ENCODE peak calls at places on chromosomes 5 and 9, in ten cellular contexts. One of them, this sample, is unnamed.

GRCh38 chr5:52885614-52886013 is 97.9 kb downstream of the ITGA1 start:
- DNase-seq in activated CD8-positive, alpha-beta memory T cell treated with anti-CD3 and anti-CD28 coated beads, Interleukin-2, amount 10 ng/mL, durations not matched to agents 7 days and 5 days: no peak
- DNase-seq in nucleus accumbens: no peak
- DNase-seq in hippocampal formation: no peak
- DNase-seq in AG04450: no peak
- DNase-seq in M059J: no peak
- DNase-seq in Panc1: no peak
- DNase-seq in ureter: no peak
- DNase-seq in activated CD4-positive, alpha-beta memory T cell treated with anti-CD3 and anti-CD28 coated beads, Interleukin-2, amount 10 ng/mL, durations not matched to agents 7 days and 5 days: no peak
- DNase-seq in activated CD4-positive, CD25-positive, alpha-beta regulatory T cell treated with anti-CD3 and anti-CD28 coated beads, Interleukin-2, amount 50 U/mL, for 72 hours: no peak
- DNase-seq in this sample: no peak

GRCh38 chr5:73031839-73032238 is 76.0 kb downstream of the FCHO2 start:
- DNase-seq in Panc1: no peak
- DNase-seq in hippocampal formation: no peak
- DNase-seq in activated CD8-positive, alpha-beta memory T cell treated with anti-CD3 and anti-CD28 coated beads, Interleukin-2, amount 10 ng/mL, durations not matched to agents 7 days and 5 days: no peak
- DNase-seq in activated CD4-positive, CD25-positive, alpha-beta regulatory T cell treated with anti-CD3 and anti-CD28 coated beads, Interleukin-2, amount 50 U/mL, for 72 hours: no peak
- DNase-seq in ureter: no peak
- DNase-seq in activated CD4-positive, alpha-beta memory T cell treated with anti-CD3 and anti-CD28 coated beads, Interleukin-2, amount 10 ng/mL, durations not matched to agents 7 days and 5 days: no peak
- DNase-seq in AG04450: peak; percentile 66
- DNase-seq in nucleus accumbens: no peak
- DNase-seq in M059J: peak; percentile 80
- DNase-seq in this sample: no peak

GRCh38 chr9:110444911-110445310 is 107.2 kb upstream of the TXNDC8 start:
- DNase-seq in ureter: no peak
- DNase-seq in nucleus accumbens: no peak
- DNase-seq in activated CD4-positive, CD25-positive, alpha-beta regulatory T cell treated with anti-CD3 and anti-CD28 coated beads, Interleukin-2, amount 50 U/mL, for 72 hours: no peak
- DNase-seq in activated CD8-positive, alpha-beta memory T cell treated with anti-CD3 and anti-CD28 coated beads, Interleukin-2, amount 10 ng/mL, durations not matched to agents 7 days and 5 days: no peak
- DNase-seq in hippocampal formation: no peak
- DNase-seq in activated CD4-positive, alpha-beta memory T cell treated with anti-CD3 and anti-CD28 coated beads, Interleukin-2, amount 10 ng/mL, durations not matched to agents 7 days and 5 days: no peak
- DNase-seq in M059J: peak; percentile 90
- DNase-seq in AG04450: peak; percentile 26
- DNase-seq in Panc1: no peak
- DNase-seq in this sample: no peak

GRCh38 chr9:36298566-36298965 is 40.3 kb upstream of the GNE start:
- DNase-seq in activated CD8-positive, alpha-beta memory T cell treated with anti-CD3 and anti-CD28 coated beads, Interleukin-2, amount 10 ng/mL, durations not matched to agents 7 days and 5 days: no peak
- DNase-seq in ureter: no peak
- DNase-seq in hippocampal formation: no peak
- DNase-seq in activated CD4-positive, CD25-positive, alpha-beta regulatory T cell treated with anti-CD3 and anti-CD28 coated beads, Interleukin-2, amount 50 U/mL, for 72 hours: no peak
- DNase-seq in M059J: peak; percentile 92
- DNase-seq in Panc1: no peak
- DNase-seq in nucleus accumbens: no peak
- DNase-seq in activated CD4-positive, alpha-beta memory T cell treated with anti-CD3 and anti-CD28 coated beads, Interleukin-2, amount 10 ng/mL, durations not matched to agents 7 days and 5 days: no peak
- DNase-seq in AG04450: no peak
- DNase-seq in this sample: no peak

GRCh38 chr5:135030123-135030517 is 3.9 kb downstream of the PITX1 start:
- DNase-seq in activated CD8-positive, alpha-beta memory T cell treated with anti-CD3 and anti-CD28 coated beads, Interleukin-2, amount 10 ng/mL, durations not matched to agents 7 days and 5 days: no peak
- DNase-seq in hippocampal formation: no peak
- DNase-seq in Panc1: no peak
- DNase-seq in activated CD4-positive, alpha-beta memory T cell treated with anti-CD3 and anti-CD28 coated beads, Interleukin-2, amount 10 ng/mL, durations not matched to agents 7 days and 5 days: no peak
- DNase-seq in activated CD4-positive, CD25-positive, alpha-beta regulatory T cell treated with anti-CD3 and anti-CD28 coated beads, Interleukin-2, amount 50 U/mL, for 72 hours: no peak
- DNase-seq in AG04450: no peak
- DNase-seq in ureter: no peak
- DNase-seq in nucleus accumbens: no peak
- DNase-seq in M059J: no peak
- DNase-seq in this sample: no peak

GRCh38 chr9:96100385-96100978 is 201.5 kb downstream of the HSD17B3 start:
- DNase-seq in activated CD4-positive, alpha-beta memory T cell treated with anti-CD3 and anti-CD28 coated beads, Interleukin-2, amount 10 ng/mL, durations not matched to agents 7 days and 5 days: no peak
- DNase-seq in activated CD4-positive, CD25-positive, alpha-beta regulatory T cell treated with anti-CD3 and anti-CD28 coated beads, Interleukin-2, amount 50 U/mL, for 72 hours: no peak
- DNase-seq in ureter: no peak
- DNase-seq in activated CD8-positive, alpha-beta memory T cell treated with anti-CD3 and anti-CD28 coated beads, Interleukin-2, amount 10 ng/mL, durations not matched to agents 7 days and 5 days: peak; percentile 38
- DNase-seq in hippocampal formation: no peak
- DNase-seq in AG04450: no peak
- DNase-seq in nucleus accumbens: peak; percentile 17
- DNase-seq in M059J: no peak
- DNase-seq in Panc1: no peak
- DNase-seq in this sample: no peak

GRCh38 chr5:104541129-104541528 is 978.5 kb upstream of the NUDT12 start:
- DNase-seq in nucleus accumbens: no peak
- DNase-seq in activated CD8-positive, alpha-beta memory T cell treated with anti-CD3 and anti-CD28 coated beads, Interleukin-2, amount 10 ng/mL, durations not matched to agents 7 days and 5 days: no peak
- DNase-seq in ureter: no peak
- DNase-seq in M059J: no peak
- DNase-seq in activated CD4-positive, CD25-positive, alpha-beta regulatory T cell treated with anti-CD3 and anti-CD28 coated beads, Interleukin-2, amount 50 U/mL, for 72 hours: no peak
- DNase-seq in activated CD4-positive, alpha-beta memory T cell treated with anti-CD3 and anti-CD28 coated beads, Interleukin-2, amount 10 ng/mL, durations not matched to agents 7 days and 5 days: no peak
- DNase-seq in Panc1: no peak
- DNase-seq in hippocampal formation: no peak
- DNase-seq in AG04450: no peak
- DNase-seq in this sample: no peak

GRCh38 chr9:121169094-121169601 is 32.5 kb downstream of the RAB14 start:
- DNase-seq in activated CD4-positive, CD25-positive, alpha-beta regulatory T cell treated with anti-CD3 and anti-CD28 coated beads, Interleukin-2, amount 50 U/mL, for 72 hours: no peak
- DNase-seq in M059J: no peak
- DNase-seq in hippocampal formation: no peak
- DNase-seq in AG04450: no peak
- DNase-seq in activated CD4-positive, alpha-beta memory T cell treated with anti-CD3 and anti-CD28 coated beads, Interleukin-2, amount 10 ng/mL, durations not matched to agents 7 days and 5 days: no peak
- DNase-seq in nucleus accumbens: no peak
- DNase-seq in ureter: no peak
- DNase-seq in activated CD8-positive, alpha-beta memory T cell treated with anti-CD3 and anti-CD28 coated beads, Interleukin-2, amount 10 ng/mL, durations not matched to agents 7 days and 5 days: no peak
- DNase-seq in Panc1: no peak
- DNase-seq in this sample: no peak

GRCh38 chr5:73066466-73066865 is 53.9 kb upstream of the TMEM171 start:
- DNase-seq in activated CD4-positive, alpha-beta memory T cell treated with anti-CD3 and anti-CD28 coated beads, Interleukin-2, amount 10 ng/mL, durations not matched to agents 7 days and 5 days: no peak
- DNase-seq in hippocampal formation: no peak
- DNase-seq in activated CD8-positive, alpha-beta memory T cell treated with anti-CD3 and anti-CD28 coated beads, Interleukin-2, amount 10 ng/mL, durations not matched to agents 7 days and 5 days: peak; percentile 41
- DNase-seq in activated CD4-positive, CD25-positive, alpha-beta regulatory T cell treated with anti-CD3 and anti-CD28 coated beads, Interleukin-2, amount 50 U/mL, for 72 hours: no peak
- DNase-seq in ureter: no peak
- DNase-seq in nucleus accumbens: no peak
- DNase-seq in M059J: peak; percentile 32
- DNase-seq in AG04450: peak; percentile 56
- DNase-seq in Panc1: no peak
- DNase-seq in this sample: no peak

GRCh38 chr9:21684831-21685362 is 117.5 kb upstream of the MTAP start:
- DNase-seq in AG04450: no peak
- DNase-seq in activated CD4-positive, CD25-positive, alpha-beta regulatory T cell treated with anti-CD3 and anti-CD28 coated beads, Interleukin-2, amount 50 U/mL, for 72 hours: no peak
- DNase-seq in activated CD8-positive, alpha-beta memory T cell treated with anti-CD3 and anti-CD28 coated beads, Interleukin-2, amount 10 ng/mL, durations not matched to agents 7 days and 5 days: no peak
- DNase-seq in hippocampal formation: no peak
- DNase-seq in ureter: peak; percentile 68
- DNase-seq in Panc1: peak; percentile 99
- DNase-seq in nucleus accumbens: no peak
- DNase-seq in M059J: peak; percentile 99
- DNase-seq in activated CD4-positive, alpha-beta memory T cell treated with anti-CD3 and anti-CD28 coated beads, Interleukin-2, amount 10 ng/mL, durations not matched to agents 7 days and 5 days: no peak
- DNase-seq in this sample: no peak

GRCh38 chr5:112238473-112238872 is 180.6 kb downstream of the EPB41L4A start:
- DNase-seq in hippocampal formation: peak; percentile 5
- DNase-seq in nucleus accumbens: no peak
- DNase-seq in activated CD4-positive, alpha-beta memory T cell treated with anti-CD3 and anti-CD28 coated beads, Interleukin-2, amount 10 ng/mL, durations not matched to agents 7 days and 5 days: no peak
- DNase-seq in Panc1: no peak
- DNase-seq in AG04450: no peak
- DNase-seq in ureter: no peak
- DNase-seq in activated CD8-positive, alpha-beta memory T cell treated with anti-CD3 and anti-CD28 coated beads, Interleukin-2, amount 10 ng/mL, durations not matched to agents 7 days and 5 days: no peak
- DNase-seq in M059J: no peak
- DNase-seq in activated CD4-positive, CD25-positive, alpha-beta regulatory T cell treated with anti-CD3 and anti-CD28 coated beads, Interleukin-2, amount 50 U/mL, for 72 hours: no peak
- DNase-seq in this sample: no peak

GRCh38 chr5:122916490-122916889 is 71.1 kb downstream of the SNX24 start:
- DNase-seq in ureter: no peak
- DNase-seq in Panc1: no peak
- DNase-seq in nucleus accumbens: no peak
- DNase-seq in AG04450: no peak
- DNase-seq in activated CD4-positive, alpha-beta memory T cell treated with anti-CD3 and anti-CD28 coated beads, Interleukin-2, amount 10 ng/mL, durations not matched to agents 7 days and 5 days: no peak
- DNase-seq in M059J: no peak
- DNase-seq in activated CD4-positive, CD25-positive, alpha-beta regulatory T cell treated with anti-CD3 and anti-CD28 coated beads, Interleukin-2, amount 50 U/mL, for 72 hours: no peak
- DNase-seq in hippocampal formation: no peak
- DNase-seq in activated CD8-positive, alpha-beta memory T cell treated with anti-CD3 and anti-CD28 coated beads, Interleukin-2, amount 10 ng/mL, durations not matched to agents 7 days and 5 days: no peak
- DNase-seq in this sample: no peak

GRCh38 chr9:136900556-136900955 is 14.2 kb downstream of the TRAF2 start:
- DNase-seq in ureter: no peak
- DNase-seq in AG04450: no peak
- DNase-seq in activated CD4-positive, alpha-beta memory T cell treated with anti-CD3 and anti-CD28 coated beads, Interleukin-2, amount 10 ng/mL, durations not matched to agents 7 days and 5 days: no peak
- DNase-seq in nucleus accumbens: no peak
- DNase-seq in Panc1: no peak
- DNase-seq in activated CD8-positive, alpha-beta memory T cell treated with anti-CD3 and anti-CD28 coated beads, Interleukin-2, amount 10 ng/mL, durations not matched to agents 7 days and 5 days: no peak
- DNase-seq in hippocampal formation: no peak
- DNase-seq in activated CD4-positive, CD25-positive, alpha-beta regulatory T cell treated with anti-CD3 and anti-CD28 coated beads, Interleukin-2, amount 50 U/mL, for 72 hours: no peak
- DNase-seq in M059J: no peak
- DNase-seq in this sample: no peak

GRCh38 chr5:1509346-1510085 is 14.2 kb downstream of the LPCAT1 start:
- DNase-seq in activated CD4-positive, alpha-beta memory T cell treated with anti-CD3 and anti-CD28 coated beads, Interleukin-2, amount 10 ng/mL, durations not matched to agents 7 days and 5 days: no peak
- DNase-seq in activated CD8-positive, alpha-beta memory T cell treated with anti-CD3 and anti-CD28 coated beads, Interleukin-2, amount 10 ng/mL, durations not matched to agents 7 days and 5 days: peak; percentile 36
- DNase-seq in Panc1: no peak
- DNase-seq in nucleus accumbens: no peak
- DNase-seq in ureter: peak; percentile 18
- DNase-seq in M059J: no peak
- DNase-seq in activated CD4-positive, CD25-positive, alpha-beta regulatory T cell treated with anti-CD3 and anti-CD28 coated beads, Interleukin-2, amount 50 U/mL, for 72 hours: peak; percentile 26
- DNase-seq in hippocampal formation: no peak
- DNase-seq in AG04450: no peak
- DNase-seq in this sample: peak; percentile 37

GRCh38 chr5:113278976-113279375 is 155.8 kb downstream of the TSSK1B start:
- DNase-seq in Panc1: no peak
- DNase-seq in activated CD4-positive, alpha-beta memory T cell treated with anti-CD3 and anti-CD28 coated beads, Interleukin-2, amount 10 ng/mL, durations not matched to agents 7 days and 5 days: no peak
- DNase-seq in activated CD4-positive, CD25-positive, alpha-beta regulatory T cell treated with anti-CD3 and anti-CD28 coated beads, Interleukin-2, amount 50 U/mL, for 72 hours: no peak
- DNase-seq in hippocampal formation: no peak
- DNase-seq in ureter: no peak
- DNase-seq in nucleus accumbens: no peak
- DNase-seq in M059J: no peak
- DNase-seq in activated CD8-positive, alpha-beta memory T cell treated with anti-CD3 and anti-CD28 coated beads, Interleukin-2, amount 10 ng/mL, durations not matched to agents 7 days and 5 days: no peak
- DNase-seq in AG04450: no peak
- DNase-seq in this sample: no peak

GRCh38 chr9:136889858-136890257 is 3.5 kb downstream of the TRAF2 start:
- DNase-seq in ureter: no peak
- DNase-seq in AG04450: no peak
- DNase-seq in activated CD8-positive, alpha-beta memory T cell treated with anti-CD3 and anti-CD28 coated beads, Interleukin-2, amount 10 ng/mL, durations not matched to agents 7 days and 5 days: no peak
- DNase-seq in activated CD4-positive, alpha-beta memory T cell treated with anti-CD3 and anti-CD28 coated beads, Interleukin-2, amount 10 ng/mL, durations not matched to agents 7 days and 5 days: no peak
- DNase-seq in Panc1: no peak
- DNase-seq in M059J: no peak
- DNase-seq in activated CD4-positive, CD25-positive, alpha-beta regulatory T cell treated with anti-CD3 and anti-CD28 coated beads, Interleukin-2, amount 50 U/mL, for 72 hours: no peak
- DNase-seq in hippocampal formation: no peak
- DNase-seq in nucleus accumbens: no peak
- DNase-seq in this sample: no peak

GRCh38 chr9:114799441-114799840 is 6.4 kb downstream of the TNFSF15 start:
- DNase-seq in activated CD4-positive, alpha-beta memory T cell treated with anti-CD3 and anti-CD28 coated beads, Interleukin-2, amount 10 ng/mL, durations not matched to agents 7 days and 5 days: no peak
- DNase-seq in ureter: no peak
- DNase-seq in nucleus accumbens: no peak
- DNase-seq in hippocampal formation: no peak
- DNase-seq in AG04450: no peak
- DNase-seq in M059J: no peak
- DNase-seq in Panc1: no peak
- DNase-seq in activated CD8-positive, alpha-beta memory T cell treated with anti-CD3 and anti-CD28 coated beads, Interleukin-2, amount 10 ng/mL, durations not matched to agents 7 days and 5 days: no peak
- DNase-seq in activated CD4-positive, CD25-positive, alpha-beta regulatory T cell treated with anti-CD3 and anti-CD28 coated beads, Interleukin-2, amount 50 U/mL, for 72 hours: no peak
- DNase-seq in this sample: no peak

GRCh38 chr5:138459311-138459710 is 6.0 kb upstream of the EGR1 start:
- DNase-seq in activated CD4-positive, CD25-positive, alpha-beta regulatory T cell treated with anti-CD3 and anti-CD28 coated beads, Interleukin-2, amount 50 U/mL, for 72 hours: peak; percentile 77
- DNase-seq in AG04450: no peak
- DNase-seq in activated CD4-positive, alpha-beta memory T cell treated with anti-CD3 and anti-CD28 coated beads, Interleukin-2, amount 10 ng/mL, durations not matched to agents 7 days and 5 days: peak; percentile 90
- DNase-seq in nucleus accumbens: peak; percentile 38
- DNase-seq in Panc1: no peak
- DNase-seq in M059J: no peak
- DNase-seq in ureter: no peak
- DNase-seq in activated CD8-positive, alpha-beta memory T cell treated with anti-CD3 and anti-CD28 coated beads, Interleukin-2, amount 10 ng/mL, durations not matched to agents 7 days and 5 days: peak; percentile 95
- DNase-seq in hippocampal formation: no peak
- DNase-seq in this sample: no peak

GRCh38 chr5:136016945-136017530 is 11.8 kb upstream of the TGFBI start:
- DNase-seq in activated CD8-positive, alpha-beta memory T cell treated with anti-CD3 and anti-CD28 coated beads, Interleukin-2, amount 10 ng/mL, durations not matched to agents 7 days and 5 days: no peak
- DNase-seq in Panc1: no peak
- DNase-seq in hippocampal formation: peak; percentile 25
- DNase-seq in AG04450: no peak
- DNase-seq in ureter: no peak
- DNase-seq in M059J: peak; percentile 100
- DNase-seq in activated CD4-positive, CD25-positive, alpha-beta regulatory T cell treated with anti-CD3 and anti-CD28 coated beads, Interleukin-2, amount 50 U/mL, for 72 hours: no peak
- DNase-seq in nucleus accumbens: peak; percentile 17
- DNase-seq in activated CD4-positive, alpha-beta memory T cell treated with anti-CD3 and anti-CD28 coated beads, Interleukin-2, amount 10 ng/mL, durations not matched to agents 7 days and 5 days: no peak
- DNase-seq in this sample: no peak

GRCh38 chr9:9318959-9319505 is 1293.8 kb downstream of the PTPRD start:
- DNase-seq in hippocampal formation: no peak
- DNase-seq in M059J: no peak
- DNase-seq in nucleus accumbens: no peak
- DNase-seq in Panc1: no peak
- DNase-seq in AG04450: no peak
- DNase-seq in activated CD8-positive, alpha-beta memory T cell treated with anti-CD3 and anti-CD28 coated beads, Interleukin-2, amount 10 ng/mL, durations not matched to agents 7 days and 5 days: no peak
- DNase-seq in activated CD4-positive, alpha-beta memory T cell treated with anti-CD3 and anti-CD28 coated beads, Interleukin-2, amount 10 ng/mL, durations not matched to agents 7 days and 5 days: no peak
- DNase-seq in ureter: no peak
- DNase-seq in activated CD4-positive, CD25-positive, alpha-beta regulatory T cell treated with anti-CD3 and anti-CD28 coated beads, Interleukin-2, amount 50 U/mL, for 72 hours: no peak
- DNase-seq in this sample: no peak

GRCh38 chr5:171601266-171601881 is 181.9 kb downstream of the FGF18 start:
- DNase-seq in activated CD8-positive, alpha-beta memory T cell treated with anti-CD3 and anti-CD28 coated beads, Interleukin-2, amount 10 ng/mL, durations not matched to agents 7 days and 5 days: no peak
- DNase-seq in M059J: no peak
- DNase-seq in hippocampal formation: peak; percentile 8
- DNase-seq in Panc1: no peak
- DNase-seq in ureter: peak; percentile 37
- DNase-seq in activated CD4-positive, alpha-beta memory T cell treated with anti-CD3 and anti-CD28 coated beads, Interleukin-2, amount 10 ng/mL, durations not matched to agents 7 days and 5 days: no peak
- DNase-seq in nucleus accumbens: no peak
- DNase-seq in activated CD4-positive, CD25-positive, alpha-beta regulatory T cell treated with anti-CD3 and anti-CD28 coated beads, Interleukin-2, amount 50 U/mL, for 72 hours: no peak
- DNase-seq in AG04450: no peak
- DNase-seq in this sample: no peak

GRCh38 chr5:98986556-98986955 is 57.7 kb upstream of the CHD1 start:
- DNase-seq in activated CD4-positive, CD25-positive, alpha-beta regulatory T cell treated with anti-CD3 and anti-CD28 coated beads, Interleukin-2, amount 50 U/mL, for 72 hours: no peak
- DNase-seq in ureter: no peak
- DNase-seq in activated CD4-positive, alpha-beta memory T cell treated with anti-CD3 and anti-CD28 coated beads, Interleukin-2, amount 10 ng/mL, durations not matched to agents 7 days and 5 days: no peak
- DNase-seq in Panc1: no peak
- DNase-seq in AG04450: no peak
- DNase-seq in M059J: no peak
- DNase-seq in nucleus accumbens: no peak
- DNase-seq in activated CD8-positive, alpha-beta memory T cell treated with anti-CD3 and anti-CD28 coated beads, Interleukin-2, amount 10 ng/mL, durations not matched to agents 7 days and 5 days: no peak
- DNase-seq in hippocampal formation: no peak
- DNase-seq in this sample: no peak

GRCh38 chr9:534886-535285 is 306.6 kb upstream of the DMRT1 start:
- DNase-seq in ureter: peak; percentile 61
- DNase-seq in M059J: peak; percentile 84
- DNase-seq in nucleus accumbens: peak; percentile 82
- DNase-seq in activated CD4-positive, alpha-beta memory T cell treated with anti-CD3 and anti-CD28 coated beads, Interleukin-2, amount 10 ng/mL, durations not matched to agents 7 days and 5 days: no peak
- DNase-seq in activated CD4-positive, CD25-positive, alpha-beta regulatory T cell treated with anti-CD3 and anti-CD28 coated beads, Interleukin-2, amount 50 U/mL, for 72 hours: no peak
- DNase-seq in activated CD8-positive, alpha-beta memory T cell treated with anti-CD3 and anti-CD28 coated beads, Interleukin-2, amount 10 ng/mL, durations not matched to agents 7 days and 5 days: no peak
- DNase-seq in Panc1: no peak
- DNase-seq in hippocampal formation: peak; percentile 83
- DNase-seq in AG04450: no peak
- DNase-seq in this sample: no peak

GRCh38 chr5:100517301-100517974 is 17.7 kb upstream of the FAM174A start:
- DNase-seq in Panc1: no peak
- DNase-seq in activated CD4-positive, CD25-positive, alpha-beta regulatory T cell treated with anti-CD3 and anti-CD28 coated beads, Interleukin-2, amount 50 U/mL, for 72 hours: no peak
- DNase-seq in hippocampal formation: no peak
- DNase-seq in M059J: no peak
- DNase-seq in ureter: no peak
- DNase-seq in AG04450: no peak
- DNase-seq in nucleus accumbens: no peak
- DNase-seq in activated CD8-positive, alpha-beta memory T cell treated with anti-CD3 and anti-CD28 coated beads, Interleukin-2, amount 10 ng/mL, durations not matched to agents 7 days and 5 days: no peak
- DNase-seq in activated CD4-positive, alpha-beta memory T cell treated with anti-CD3 and anti-CD28 coated beads, Interleukin-2, amount 10 ng/mL, durations not matched to agents 7 days and 5 days: no peak
- DNase-seq in this sample: no peak

GRCh38 chr9:84850830-84851372 is 181.4 kb downstream of the NTRK2 start:
- DNase-seq in nucleus accumbens: no peak
- DNase-seq in M059J: no peak
- DNase-seq in activated CD4-positive, CD25-positive, alpha-beta regulatory T cell treated with anti-CD3 and anti-CD28 coated beads, Interleukin-2, amount 50 U/mL, for 72 hours: no peak
- DNase-seq in activated CD4-positive, alpha-beta memory T cell treated with anti-CD3 and anti-CD28 coated beads, Interleukin-2, amount 10 ng/mL, durations not matched to agents 7 days and 5 days: no peak
- DNase-seq in Panc1: no peak
- DNase-seq in AG04450: no peak
- DNase-seq in hippocampal formation: no peak
- DNase-seq in activated CD8-positive, alpha-beta memory T cell treated with anti-CD3 and anti-CD28 coated beads, Interleukin-2, amount 10 ng/mL, durations not matched to agents 7 days and 5 days: no peak
- DNase-seq in ureter: no peak
- DNase-seq in this sample: no peak

GRCh38 chr5:73938280-73938937 is 312.4 kb downstream of the ARHGEF28 start:
- DNase-seq in hippocampal formation: no peak
- DNase-seq in nucleus accumbens: no peak
- DNase-seq in ureter: no peak
- DNase-seq in activated CD4-positive, CD25-positive, alpha-beta regulatory T cell treated with anti-CD3 and anti-CD28 coated beads, Interleukin-2, amount 50 U/mL, for 72 hours: no peak
- DNase-seq in activated CD8-positive, alpha-beta memory T cell treated with anti-CD3 and anti-CD28 coated beads, Interleukin-2, amount 10 ng/mL, durations not matched to agents 7 days and 5 days: no peak
- DNase-seq in AG04450: peak; percentile 80
- DNase-seq in Panc1: peak; percentile 33
- DNase-seq in activated CD4-positive, alpha-beta memory T cell treated with anti-CD3 and anti-CD28 coated beads, Interleukin-2, amount 10 ng/mL, durations not matched to agents 7 days and 5 days: no peak
- DNase-seq in M059J: peak; percentile 97
- DNase-seq in this sample: no peak

GRCh38 chr9:1743121-1743710 is 271.9 kb upstream of the SMARCA2 start:
- DNase-seq in activated CD4-positive, CD25-positive, alpha-beta regulatory T cell treated with anti-CD3 and anti-CD28 coated beads, Interleukin-2, amount 50 U/mL, for 72 hours: no peak
- DNase-seq in AG04450: no peak
- DNase-seq in activated CD4-positive, alpha-beta memory T cell treated with anti-CD3 and anti-CD28 coated beads, Interleukin-2, amount 10 ng/mL, durations not matched to agents 7 days and 5 days: no peak
- DNase-seq in M059J: no peak
- DNase-seq in Panc1: no peak
- DNase-seq in hippocampal formation: no peak
- DNase-seq in nucleus accumbens: no peak
- DNase-seq in activated CD8-positive, alpha-beta memory T cell treated with anti-CD3 and anti-CD28 coated beads, Interleukin-2, amount 10 ng/mL, durations not matched to agents 7 days and 5 days: no peak
- DNase-seq in ureter: no peak
- DNase-seq in this sample: no peak

GRCh38 chr9:114855488-114855887 is 49.6 kb upstream of the TNFSF15 start:
- DNase-seq in activated CD8-positive, alpha-beta memory T cell treated with anti-CD3 and anti-CD28 coated beads, Interleukin-2, amount 10 ng/mL, durations not matched to agents 7 days and 5 days: no peak
- DNase-seq in Panc1: no peak
- DNase-seq in activated CD4-positive, alpha-beta memory T cell treated with anti-CD3 and anti-CD28 coated beads, Interleukin-2, amount 10 ng/mL, durations not matched to agents 7 days and 5 days: no peak
- DNase-seq in hippocampal formation: no peak
- DNase-seq in M059J: no peak
- DNase-seq in nucleus accumbens: no peak
- DNase-seq in ureter: no peak
- DNase-seq in activated CD4-positive, CD25-positive, alpha-beta regulatory T cell treated with anti-CD3 and anti-CD28 coated beads, Interleukin-2, amount 50 U/mL, for 72 hours: no peak
- DNase-seq in AG04450: no peak
- DNase-seq in this sample: no peak

This sample was measured in vagina.